ENCODE peak calls at places on chromosomes 12 and 14, in four cellular contexts. H is CD4-positive, alpha-beta T cell; L is stomach; P is fibroblast of lung. D is an unnamed sample.

GRCh38 chr12:12776261-12776660 is 9.2 kb upstream of the APOLD1 start:
- DNase-seq in L (peak; percentile 37), P (no peak), H (no peak), D (no peak)

GRCh38 chr12:52495385-52495784 is 2.3 kb upstream of the KRT6A start:
- DNase-seq in P (no peak), H (no peak), L (no peak), D (no peak)

GRCh38 chr14:64841772-64842490 is 37.8 kb downstream of the SPTB start:
- DNase-seq in H (no peak), P (no peak), L (no peak), D (no peak)

GRCh38 chr14:87113286-87113685 is 879.7 kb downstream of the GALC start:
- DNase-seq in P (no peak), L (no peak), H (no peak), D (no peak)

GRCh38 chr14:94334837-94335236 is 11.7 kb upstream of the SERPINA6 start:
- DNase-seq in P (peak; percentile 9), H (no peak), L (no peak), D (no peak)

GRCh38 chr12:52141875-52142274 is 49.9 kb downstream of the KRT80 start:
- DNase-seq in P (no peak), L (no peak), H (no peak), D (no peak)

GRCh38 chr12:50723870-50724269 is 40.0 kb upstream of the ATF1 start:
- DNase-seq in L (no peak), P (peak; percentile 65), H (no peak), D (no peak)

GRCh38 chr14:87142568-87143211 is 850.3 kb downstream of the GALC start:
- DNase-seq in H (no peak), L (no peak), P (no peak), D (no peak)

GRCh38 chr12:14716848-14717444 is 20.5 kb upstream of the GUCY2C start:
- DNase-seq in H (peak; percentile 27), P (peak; percentile 57), L (peak; percentile 38), D (no peak)

GRCh38 chr14:52023518-52023917 is 34.2 kb downstream of the RTRAF start:
- DNase-seq in H (no peak), L (no peak), P (peak; percentile 86), D (no peak)

GRCh38 chr14:46885566-46885965 is 234.0 kb upstream of the RPL10L start:
- DNase-seq in L (no peak), P (no peak), H (no peak), D (no peak)

GRCh38 chr12:110102255-110102654 is 21.9 kb upstream of the IFT81 start:
- DNase-seq in L (no peak), P (peak; percentile 73), H (no peak), D (peak; percentile 48)
- TF ChIP-seq CTCF in L (peak; percentile 18), P (peak; percentile 50), H (no peak), D (peak; percentile 52)

DNA sequence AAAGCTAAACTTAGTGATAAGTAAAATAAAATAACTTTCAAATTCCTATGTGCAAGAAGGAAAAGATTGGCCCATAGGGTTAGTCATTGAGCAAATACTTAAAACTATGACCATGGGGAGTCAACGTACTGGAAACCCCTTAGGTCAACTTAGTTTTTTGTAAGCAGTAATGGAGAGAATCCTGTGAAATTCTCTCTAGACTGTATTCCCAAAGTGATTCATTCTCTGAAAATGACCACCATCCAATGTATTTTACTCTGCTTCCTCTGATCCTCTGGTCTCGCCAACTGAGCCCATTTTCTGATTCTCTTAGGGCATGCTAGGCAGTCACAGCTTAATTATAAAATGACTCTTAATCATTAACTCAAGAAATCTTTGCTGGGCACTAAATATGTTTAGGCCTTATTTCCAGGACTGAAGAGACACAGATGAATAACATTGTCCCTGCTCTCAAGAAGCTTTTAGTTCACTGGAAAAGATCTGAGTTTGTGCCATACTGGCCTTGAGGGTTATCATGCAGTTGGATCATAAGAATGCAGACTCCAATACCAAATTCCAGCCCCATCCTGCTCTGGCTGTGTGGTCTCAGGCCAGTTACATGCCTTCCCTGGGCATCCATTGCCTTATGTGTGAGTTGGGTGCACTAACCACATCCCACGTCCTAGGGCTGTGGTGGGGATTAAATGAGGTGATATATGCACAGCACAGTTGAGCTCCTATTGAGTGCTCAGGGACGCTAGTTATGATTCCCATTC is 732.4 kb downstream of the AACS start:
- DNase-seq in P (no peak), H (no peak), L (no peak), D (no peak)
- H3K27ac ChIP-seq in P (no peak overlapping the region), H (no peak overlapping the region), L (no peak overlapping the region), D (no peak overlapping the region)

GRCh38 chr12:111424793-111425251 is 19.1 kb downstream of the SH2B3 start:
- DNase-seq in H (no peak), L (no peak), P (no peak), D (no peak)
- TF ChIP-seq CTCF in H (no peak), L (no peak), P (no peak), D (no peak)

GRCh38 chr14:61514006-61514830 is 181.1 kb upstream of the HIF1A start:
- DNase-seq in P (peak; percentile 46), L (no peak), H (no peak), D (no peak)

GRCh38 chr14:61511558-61511924 is 183.8 kb upstream of the HIF1A start:
- DNase-seq in H (no peak), L (no peak), P (no peak), D (no peak)

GRCh38 chr14:61510736-61511557 is 184.4 kb upstream of the HIF1A start:
- DNase-seq in L (no peak), H (no peak), P (no peak), D (no peak)

GRCh38 chr14:61512508-61512907 is 182.8 kb upstream of the HIF1A start:
- DNase-seq in P (peak; percentile 72), H (no peak), L (no peak), D (no peak)

DNA sequence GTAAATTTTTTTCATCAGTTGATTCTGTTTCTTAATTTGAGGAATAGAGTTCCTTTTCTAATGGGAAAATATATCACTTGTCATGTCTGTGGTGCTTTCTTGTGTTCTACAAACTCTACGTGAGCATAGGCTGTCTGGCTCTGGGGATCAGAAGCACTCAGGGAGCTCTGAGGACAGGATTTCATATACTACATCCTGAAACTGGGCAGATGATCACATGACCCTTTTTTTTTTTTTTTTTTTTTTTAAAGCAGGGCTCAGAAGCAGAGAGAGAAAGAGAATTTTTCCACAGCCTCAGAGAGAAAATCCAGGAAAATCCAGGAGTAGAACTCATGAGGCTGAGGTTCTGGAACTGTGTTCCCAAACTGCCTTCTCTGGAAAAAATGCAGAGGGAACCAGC is 183.3 kb upstream of the HIF1A start:
- DNase-seq in L (no peak), H (no peak), P (peak; percentile 43), D (no peak)
- H3K27ac ChIP-seq in L (peak overlapping the region; percentile 41), H (peak overlapping the region; percentile 15), P (no peak overlapping the region), D (no peak overlapping the region)

GRCh38 chr14:69281450-69282169 is 21.7 kb downstream of the GALNT16 start:
- DNase-seq in H (no peak), L (no peak), P (no peak), D (no peak)
- TF ChIP-seq CTCF in H (no peak), L (no peak), P (no peak), D (no peak)

DNA sequence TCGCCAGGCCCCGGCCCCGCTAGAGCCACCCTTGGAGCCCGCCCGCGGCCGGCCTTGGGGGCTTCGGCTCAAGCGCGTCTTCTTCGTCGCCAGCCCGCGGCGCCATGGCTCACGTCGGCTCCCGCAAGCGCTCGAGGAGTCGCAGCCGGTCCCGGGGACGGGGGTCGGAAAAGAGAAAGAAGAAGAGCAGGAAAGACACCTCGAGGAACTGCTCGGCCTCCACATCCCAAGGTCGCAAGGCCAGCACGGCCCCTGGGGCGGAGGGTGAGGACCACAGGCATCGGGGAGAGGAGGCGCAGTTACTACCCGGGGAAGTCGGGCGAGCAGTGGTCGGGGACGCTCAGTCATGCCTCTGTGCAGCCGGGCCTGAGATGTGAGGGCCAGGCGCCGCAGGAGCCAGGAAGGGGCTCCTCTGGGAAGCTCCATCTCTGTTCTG is 573 bp downstream of the ARL6IP4 start:
- DNase-seq in P (no peak), H (peak; percentile 20), L (no peak), D (no peak)
- H3K27ac ChIP-seq in P (peak overlapping the region; percentile 46), H (peak overlapping the region; percentile 68), L (peak overlapping the region; percentile 93), D (peak overlapping the region; percentile 79)

GRCh38 chr12:96886998-96887677 is 19.9 kb upstream of the NEDD1 start:
- DNase-seq in L (peak; percentile 48), P (peak; percentile 75), H (no peak), D (no peak)
- TF ChIP-seq CTCF in L (no peak), P (no peak), H (no peak), D (no peak)

D was measured in dorsolateral prefrontal cortex.